ENCODE peak calls at places on chromosomes 16 and 17, in nine cellular contexts. A is osteoblast; T is GM13977; K is CD4-positive, alpha-beta T cell; R is AG04449; Y is WTC11; J is HFFc6; M is RWPE1; X is ascending aorta. Z is an unnamed sample.

GRCh38 chr17:66549731-66550207 is 247.4 kb downstream of the PRKCA start:
- DNase-seq in A (peak), T (no peak), K (no peak), R (peak), Y (no peak), J (peak), M (peak), X (no peak), Z (no peak)

GRCh38 chr17:5587431-5588032 is 3.2 kb upstream of the NLRP1 start:
- DNase-seq in A (peak), T (peak), K (no peak), R (no peak), Y (no peak), J (peak), M (peak), X (peak), Z (no peak)

GRCh38 chr17:39001703-39002637 is 34.8 kb upstream of the FBXO47 start:
- DNase-seq in A (peak), T (no peak), K (no peak), R (no peak), Y (peak), J (peak), M (peak), X (peak), Z (no peak)

GRCh38 chr17:3988297-3989120 is 24.3 kb upstream of the ATP2A3 start:
- DNase-seq in A (peak), T (no peak), K (no peak), R (no peak), Y (no peak), J (no peak), M (no peak), X (no peak), Z (peak)

GRCh38 chr17:71656987-71657858 is 463.6 kb upstream of the SOX9 start:
- DNase-seq in A (no peak), T (no peak), K (no peak), R (no peak), Y (no peak), J (no peak), M (no peak), X (no peak), Z (no peak)

GRCh38 chr17:78387982-78388941 is 9.8 kb downstream of the PGS1 start:
- DNase-seq in A (peak), T (peak), K (no peak), R (no peak), Y (no peak), J (peak), M (no peak), X (no peak), Z (no peak)

GRCh38 chr16:48478418-48478817 is 93.2 kb upstream of the SIAH1 start:
- DNase-seq in A (no peak), T (no peak), K (no peak), R (no peak), Y (no peak), J (no peak), M (no peak), X (no peak), Z (no peak)

GRCh38 chr16:88526906-88527185 is 43.4 kb upstream of the ZC3H18 start:
- DNase-seq in A (peak), T (no peak), K (no peak), R (no peak), Y (no peak), J (no peak), M (no peak), X (no peak), Z (no peak)

GRCh38 chr17:29526322-29526721 is 40.5 kb downstream of the ABHD15 start:
- DNase-seq in A (no peak), T (no peak), K (no peak), R (no peak), Y (no peak), J (peak), M (no peak), X (no peak), Z (peak)

GRCh38 chr16:49592507-49593422 is 219.2 kb downstream of the C16orf78 start:
- DNase-seq in A (peak), T (peak), K (peak), R (no peak), Y (peak), J (no peak), M (peak), X (peak), Z (no peak)

GRCh38 chr17:19271751-19272357 is 34.7 kb downstream of the EPN2 start:
- DNase-seq in A (peak), T (no peak), K (no peak), R (peak), Y (no peak), J (peak), M (no peak), X (no peak), Z (no peak)

GRCh38 chr17:41539071-41539492 is 11.0 kb upstream of the KRT19 start:
- DNase-seq in A (peak), T (no peak), K (no peak), R (no peak), Y (no peak), J (no peak), M (no peak), X (no peak), Z (peak)

GRCh38 chr17:2883544-2884203 is 87.4 kb downstream of the RAP1GAP2 start:
- DNase-seq in A (peak), T (no peak), K (no peak), R (no peak), Y (no peak), J (no peak), M (peak), X (no peak), Z (no peak)

GRCh38 chr16:81574168-81574567 is 129.6 kb downstream of the CMIP start:
- DNase-seq in A (no peak), T (no peak), K (no peak), R (no peak), Y (no peak), J (no peak), M (no peak), X (no peak), Z (peak)

GRCh38 chr16:28057949-28058348 is 5.6 kb downstream of the GSG1L start:
- DNase-seq in A (no peak), T (no peak), K (no peak), R (no peak), Y (no peak), J (no peak), M (no peak), X (no peak), Z (no peak)

GRCh38 chr17:28087743-28088142 is 45.3 kb downstream of the NLK start:
- DNase-seq in A (no peak), T (no peak), K (no peak), R (no peak), Y (no peak), J (no peak), M (no peak), X (no peak), Z (no peak)

GRCh38 chr16:70746708-70747424 is 54.1 kb downstream of the VAC14 start:
- DNase-seq in A (peak), T (no peak), K (no peak), R (peak), Y (no peak), J (peak), M (peak), X (peak), Z (no peak)

GRCh38 chr17:68993112-68993511 is 37.9 kb upstream of the ABCA8 start:
- DNase-seq in A (peak), T (no peak), K (no peak), R (no peak), Y (no peak), J (no peak), M (peak), X (no peak), Z (no peak)

GRCh38 chr16:83830769-83831450 is 23.1 kb downstream of the HSBP1 start:
- DNase-seq in A (no peak), T (no peak), K (no peak), R (no peak), Y (no peak), J (no peak), M (no peak), X (no peak), Z (no peak)

GRCh38 chr17:50266384-50267073 is 7.7 kb upstream of the TMEM92 start:
- DNase-seq in A (peak), T (peak), K (no peak), R (no peak), Y (no peak), J (peak), M (no peak), X (peak), Z (peak)

GRCh38 chr17:44902135-44902760 is 3.0 kb upstream of the EFTUD2 start:
- DNase-seq in A (no peak), T (no peak), K (no peak), R (no peak), Y (no peak), J (no peak), M (no peak), X (no peak), Z (no peak)

GRCh38 chr17:45906927-45907622 is 12.7 kb downstream of the MAPT start:
- DNase-seq in A (no peak), T (no peak), K (no peak), R (no peak), Y (no peak), J (no peak), M (no peak), X (no peak), Z (no peak)

GRCh38 chr16:22397459-22397858 is 23.0 kb upstream of the CDR2 start:
- DNase-seq in A (peak), T (no peak), K (no peak), R (peak), Y (no peak), J (peak), M (no peak), X (no peak), Z (no peak)

GRCh38 chr17:16406742-16407674 is 8.4 kb upstream of the TRPV2 start:
- DNase-seq in A (peak), T (peak), K (no peak), R (no peak), Y (peak), J (no peak), M (no peak), X (peak), Z (no peak)

GRCh38 chr16:83806036-83806435 is 1.7 kb upstream of the HSBP1 start:
- DNase-seq in A (no peak), T (peak), K (no peak), R (no peak), Y (no peak), J (no peak), M (no peak), X (no peak), Z (no peak)

GRCh38 chr17:32870969-32871368 is 6.0 kb downstream of the MYO1D start:
- DNase-seq in A (peak), T (no peak), K (no peak), R (no peak), Y (no peak), J (peak), M (no peak), X (peak), Z (no peak)

GRCh38 chr16:6122401-6122800 is 1024.8 kb upstream of the EEF2KMT start:
- DNase-seq in A (no peak), T (no peak), K (no peak), R (no peak), Y (no peak), J (no peak), M (no peak), X (no peak), Z (no peak)

GRCh38 chr16:4915226-4915761 is 21.7 kb downstream of the PPL start:
- DNase-seq in A (peak), T (no peak), K (no peak), R (peak), Y (no peak), J (peak), M (no peak), X (no peak), Z (no peak)

GRCh38 chr17:37100231-37100630 is 151.5 kb downstream of the AATF start:
- DNase-seq in A (no peak), T (no peak), K (no peak), R (no peak), Y (no peak), J (no peak), M (no peak), X (no peak), Z (no peak)

GRCh38 chr16:48451323-48451722 is 66.1 kb upstream of the SIAH1 start:
- DNase-seq in A (no peak), T (no peak), K (no peak), R (no peak), Y (no peak), J (no peak), M (no peak), X (no peak), Z (no peak)

GRCh38 chr17:41442772-41443171 is 2.0 kb upstream of the KRT38 start:
- DNase-seq in A (peak), T (no peak), K (no peak), R (peak), Y (no peak), J (peak), M (no peak), X (no peak), Z (no peak)

DNA sequence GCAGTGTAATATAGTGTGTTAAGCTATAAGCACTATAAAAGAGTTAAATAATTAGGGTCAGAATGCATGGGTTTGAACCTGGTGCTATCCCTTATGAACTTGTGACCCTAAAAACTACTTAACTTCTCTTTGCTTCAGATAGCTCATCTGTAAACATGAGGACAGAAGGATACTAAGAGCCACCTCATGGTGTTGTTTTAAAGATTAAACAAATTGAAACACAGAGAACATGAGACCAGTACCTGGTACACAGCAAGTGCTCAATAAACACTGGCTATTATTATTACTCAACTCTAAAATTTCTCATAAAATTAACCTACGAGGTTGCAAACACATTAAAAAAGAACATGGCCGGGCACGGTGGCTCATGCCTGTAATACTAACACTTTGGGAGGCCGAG is 43.3 kb downstream of the SMURF2 start:
- DNase-seq in A (no peak), T (no peak), K (no peak), R (no peak), Y (no peak), J (no peak), M (no peak), X (no peak), Z (no peak)
- TF ChIP-seq CTCF in A (no peak), T (no peak), K (no peak), R (no peak), Y (no peak), J (no peak), M (no peak), X (no peak), Z (no peak)

DNA sequence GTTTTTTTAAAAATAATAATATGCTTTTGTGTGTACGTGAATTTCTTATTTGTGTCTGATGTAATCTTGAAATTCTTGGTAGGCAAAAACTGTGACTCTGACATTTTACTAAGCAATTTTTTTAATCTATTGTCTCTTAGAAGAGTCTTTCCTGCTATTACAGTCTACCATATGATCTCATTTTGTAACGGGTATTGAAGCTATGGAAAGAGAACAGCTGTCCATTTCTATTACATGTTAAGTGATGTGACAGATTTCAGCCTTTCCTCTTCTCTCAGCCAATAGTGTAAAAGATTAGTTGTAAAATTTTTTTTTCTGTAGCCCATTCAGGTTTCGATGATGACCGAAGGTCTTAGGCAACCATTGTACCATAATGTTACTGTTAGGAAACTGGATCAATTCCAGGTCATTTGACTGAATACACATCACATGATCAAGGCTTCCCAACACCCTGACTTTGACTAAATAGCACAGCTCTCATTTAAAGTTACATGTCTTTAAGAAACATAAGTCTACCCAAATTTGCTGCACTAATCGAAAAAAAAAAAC is 147.6 kb upstream of the HLF start:
- DNase-seq in A (no peak), T (no peak), K (no peak), R (no peak), Y (no peak), J (no peak), M (no peak), X (no peak), Z (no peak)
- TF ChIP-seq CTCF in A (no peak), T (no peak), K (no peak), R (no peak), Y (no peak), J (no peak), M (no peak), X (no peak), Z (no peak)

DNA sequence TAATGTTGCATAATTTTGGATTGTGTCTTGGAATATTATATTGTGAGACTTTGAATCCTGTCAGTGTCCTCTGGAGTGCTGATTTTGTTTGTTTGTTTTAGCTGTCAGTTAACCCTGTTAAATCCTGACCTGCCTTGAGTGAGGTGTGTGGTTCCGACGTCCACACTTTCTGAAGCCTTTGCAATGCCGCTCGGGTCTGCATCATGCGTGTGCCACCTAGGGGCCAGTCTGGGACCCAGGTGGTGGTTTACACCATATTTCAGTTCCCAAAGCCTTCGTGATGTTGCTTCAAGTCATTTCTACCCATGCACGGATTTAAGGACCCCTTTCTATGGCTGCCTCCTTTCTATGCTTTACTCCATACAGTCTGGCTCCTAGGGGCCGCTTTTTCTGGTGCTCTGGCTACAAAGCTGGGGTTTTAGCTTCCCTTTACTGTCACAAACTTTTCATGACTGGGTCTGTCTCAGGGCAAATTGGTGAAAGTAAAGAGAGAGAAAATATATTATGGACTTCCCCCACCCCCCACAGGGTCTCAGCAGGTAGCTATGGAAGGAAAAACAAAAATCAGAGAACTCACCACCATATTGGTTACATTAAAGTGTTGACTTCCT is 11.4 kb upstream of the OR4D1 start:
- DNase-seq in A (no peak), T (no peak), K (no peak), R (no peak), Y (peak), J (no peak), M (peak), X (no peak), Z (no peak)
- TF ChIP-seq CTCF in A (peak), T (no peak), K (no peak), R (peak), Y (no peak), J (peak), M (peak), X (no peak), Z (peak)

GRCh38 chr16:50781043-50781442 is 39.2 kb downstream of the CYLD start:
- DNase-seq in A (no peak), T (no peak), K (no peak), R (no peak), Y (peak), J (no peak), M (no peak), X (no peak), Z (no peak)
- TF ChIP-seq CTCF in A (no peak), T (no peak), K (peak), R (no peak), Y (peak), J (peak), M (no peak), X (no peak), Z (peak)

DNA sequence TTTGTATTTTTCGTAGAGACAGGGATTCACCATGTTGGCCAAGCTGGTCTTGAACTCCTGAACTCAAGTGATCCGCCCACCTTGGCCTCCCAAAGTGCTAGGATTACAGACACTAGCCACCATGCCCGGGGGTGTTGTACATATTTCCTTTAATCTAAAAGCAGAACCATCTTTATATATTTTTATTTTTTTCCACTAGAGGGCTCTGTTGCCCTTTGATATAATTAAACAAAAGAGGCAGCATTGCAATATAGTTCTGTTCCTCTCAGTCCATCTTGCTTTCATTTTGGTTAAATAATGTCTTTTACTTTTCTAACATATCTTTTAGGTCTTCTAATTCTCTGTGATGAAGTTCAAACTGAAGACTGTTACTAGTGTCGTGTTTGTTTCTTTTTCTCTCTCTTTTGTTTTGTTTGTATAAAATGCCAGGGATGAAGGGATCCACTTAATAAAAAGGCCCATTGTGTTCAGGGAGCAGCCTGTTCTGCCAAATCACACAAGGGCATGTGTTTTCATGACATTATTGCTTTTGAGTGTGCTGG is 23.4 kb downstream of the WWOX start:
- DNase-seq in A (peak), T (peak), K (no peak), R (no peak), Y (no peak), J (peak), M (peak), X (peak), Z (no peak)
- TF ChIP-seq CTCF in A (peak), T (peak), K (peak), R (no peak), Y (peak), J (peak), M (peak), X (peak), Z (peak)

DNA sequence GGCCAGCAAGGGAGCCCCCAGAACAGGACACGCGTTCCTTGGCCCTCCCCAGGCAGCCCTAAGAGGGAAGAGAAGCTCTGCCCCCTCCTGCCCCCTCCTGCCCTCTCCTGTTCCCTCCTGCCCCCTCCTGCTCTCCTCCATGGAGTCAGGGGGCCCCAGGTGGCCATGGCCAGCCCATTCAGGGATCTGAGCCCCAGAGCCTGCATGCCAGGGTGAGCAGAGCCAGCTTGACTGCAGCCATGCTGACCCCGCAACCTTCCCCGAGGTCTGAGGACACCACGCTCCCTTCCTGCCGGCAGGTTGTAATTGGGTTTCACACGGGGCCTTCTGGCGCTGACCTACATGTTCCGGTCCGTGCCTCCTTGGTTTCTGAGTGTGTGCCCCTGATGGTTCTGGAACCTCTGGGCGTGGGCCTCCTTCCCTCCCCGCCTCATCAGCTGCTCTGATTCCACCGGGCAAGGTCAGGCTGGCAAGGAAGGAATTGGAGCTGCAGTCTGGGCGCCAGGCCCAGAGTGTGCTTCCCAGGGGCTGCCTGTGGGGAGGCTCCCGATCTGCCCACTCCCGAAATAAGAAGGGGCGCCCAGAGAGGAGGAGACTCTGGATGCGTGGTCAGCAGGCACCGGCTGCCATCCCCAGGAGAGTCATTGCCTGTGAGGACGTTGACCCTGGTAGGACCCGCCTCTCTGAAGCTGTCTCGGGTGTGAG is 23.7 kb upstream of the NPTX1 start:
- DNase-seq in A (peak), T (no peak), K (no peak), R (no peak), Y (no peak), J (no peak), M (no peak), X (no peak), Z (no peak)
- TF ChIP-seq CTCF in A (no peak), T (no peak), K (no peak), R (no peak), Y (no peak), J (no peak), M (no peak), X (no peak), Z (no peak)

GRCh38 chr17:48908047-48908843 is at the start of gene UBE2Z:
- DNase-seq in A (peak), T (peak), K (peak), R (peak), Y (peak), J (peak), M (peak), X (peak), Z (no peak)
- TF ChIP-seq CTCF in A (peak), T (peak), K (no peak), R (peak), Y (no peak), J (peak), M (no peak), X (no peak), Z (peak)